ENCODE peak calls at places on chromosome 18, in nine cellular contexts. F is IMR-90, E is cardiac muscle cell, B is OCI-LY7, X is tibial artery, D is adrenal gland, W is endodermal cell, H is ovary, Z is AG04450. O is an unnamed sample.
A peak's percentile ranks its signal among the peaks of the same experiment; 100 is the strongest.

GRCh38 chr18:23114171-23114881 is 21.0 kb upstream of the CABLES1 start:
- DNase-seq in F (peak; percentile 30), E (peak; percentile 50), B (no peak), X (no peak), D (no peak), W (no peak), H (no peak), Z (no peak), O (no peak)

GRCh38 chr18:43606800-43607199 is 329.5 kb upstream of the SYT4 start:
- DNase-seq in F (no peak), E (no peak), B (no peak), X (no peak), D (no peak), W (no peak), H (no peak), Z (no peak), O (no peak)

GRCh38 chr18:76202322-76202721 is 292.7 kb downstream of the ZNF516 start:
- DNase-seq in F (no peak), E (no peak), B (no peak), X (no peak), D (no peak), W (no peak), H (no peak), Z (no peak), O (no peak)

GRCh38 chr18:27226556-27227075 is 41.5 kb upstream of the CHST9 start:
- DNase-seq in F (no peak), E (no peak), B (no peak), X (no peak), D (no peak), W (no peak), H (no peak), Z (no peak), O (no peak)

GRCh38 chr18:35949903-35950627 is 22.4 kb upstream of the RMP24 start:
- DNase-seq in F (peak; percentile 59), E (peak; percentile 87), B (peak; percentile 30), X (peak; percentile 26), D (peak; percentile 62), W (peak; percentile 89), H (peak; percentile 58), Z (peak; percentile 33), O (peak; percentile 45)

GRCh38 chr18:77086656-77087390 is 45.8 kb downstream of the MBP start:
- DNase-seq in F (no peak), E (no peak), B (no peak), X (no peak), D (no peak), W (peak; percentile 72), H (peak; percentile 61), Z (no peak), O (no peak)

GRCh38 chr18:54950221-54950620 is 9.0 kb downstream of the CCDC68 start:
- DNase-seq in F (no peak), E (no peak), B (no peak), X (no peak), D (no peak), W (no peak), H (no peak), Z (no peak), O (no peak)

GRCh38 chr18:44474596-44474995 is 206.1 kb upstream of the SETBP1 start:
- DNase-seq in F (no peak), E (no peak), B (no peak), X (no peak), D (no peak), W (no peak), H (no peak), Z (no peak), O (no peak)

GRCh38 chr18:13232060-13232917 is 13.7 kb downstream of the LDLRAD4 start:
- DNase-seq in F (no peak), E (no peak), B (no peak), X (peak; percentile 57), D (no peak), W (no peak), H (no peak), Z (no peak), O (no peak)

GRCh38 chr18:68735498-68736343 is 20.8 kb upstream of the TMX3 start:
- DNase-seq in F (peak; percentile 74), E (peak; percentile 40), B (peak; percentile 14), X (no peak), D (no peak), W (no peak), H (no peak), Z (peak; percentile 32), O (no peak)

GRCh38 chr18:13540783-13541182 is 185.6 kb downstream of the FAM210A start:
- DNase-seq in F (no peak), E (no peak), B (no peak), X (no peak), D (peak; percentile 19), W (peak; percentile 28), H (no peak), Z (no peak), O (no peak)

GRCh38 chr18:68679531-68679930 is 35.4 kb downstream of the TMX3 start:
- DNase-seq in F (peak; percentile 56), E (no peak), B (no peak), X (no peak), D (no peak), W (no peak), H (no peak), Z (peak; percentile 39), O (no peak)

GRCh38 chr18:11909081-11909410 is 929 bp upstream of the MPPE1 start:
- DNase-seq in F (peak; percentile 12), E (no peak), B (no peak), X (no peak), D (no peak), W (no peak), H (no peak), Z (no peak), O (no peak)

GRCh38 chr18:35672897-35673296 is 91.4 kb downstream of the GALNT1 start:
- DNase-seq in F (peak; percentile 77), E (no peak), B (no peak), X (no peak), D (no peak), W (no peak), H (no peak), Z (peak; percentile 3), O (no peak)

GRCh38 chr18:25927830-25928229 is 162.6 kb downstream of the SS18 start:
- DNase-seq in F (no peak), E (no peak), B (no peak), X (no peak), D (no peak), W (no peak), H (no peak), Z (no peak), O (no peak)

GRCh38 chr18:10094154-10094553 is 180.3 kb downstream of the VAPA start:
- DNase-seq in F (peak; percentile 72), E (no peak), B (no peak), X (no peak), D (no peak), W (no peak), H (no peak), Z (no peak), O (no peak)

GRCh38 chr18:8474661-8475060 is 134.6 kb upstream of the RAB12 start:
- DNase-seq in F (no peak), E (no peak), B (no peak), X (no peak), D (no peak), W (no peak), H (no peak), Z (no peak), O (no peak)

DNA sequence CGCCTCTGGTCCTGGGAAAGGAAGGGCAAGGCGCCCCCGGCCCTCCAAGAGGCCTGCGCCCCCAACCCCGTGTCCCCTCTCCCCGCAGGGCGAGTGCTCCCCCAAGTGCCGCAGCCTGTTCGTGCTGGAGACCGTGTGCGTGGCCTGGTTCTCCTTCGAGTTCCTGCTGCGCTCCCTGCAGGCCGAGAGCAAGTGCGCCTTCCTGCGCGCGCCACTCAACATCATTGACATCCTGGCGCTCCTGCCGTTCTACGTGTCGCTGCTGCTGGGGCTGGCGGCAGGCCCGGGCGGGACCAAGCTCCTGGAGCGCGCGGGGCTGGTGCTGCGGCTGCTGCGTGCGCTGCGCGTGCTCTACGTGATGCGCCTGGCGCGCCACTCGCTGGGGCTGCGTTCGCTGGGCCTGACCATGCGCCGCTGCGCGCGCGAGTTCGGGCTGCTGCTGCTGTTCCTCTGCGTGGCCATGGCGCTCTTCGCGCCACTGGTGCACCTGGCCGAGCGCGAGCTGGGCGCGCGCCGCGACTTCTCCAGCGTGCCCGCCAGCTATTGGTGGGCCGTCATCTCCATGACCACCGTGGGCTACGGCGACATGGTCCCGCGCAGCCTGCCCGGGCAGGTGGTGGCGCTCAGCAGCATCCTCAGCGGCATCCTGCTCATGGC is 52.4 kb downstream of the SLC66A2 start:
- DNase-seq in F (no peak), E (no peak), B (no peak), X (no peak), D (no peak), W (no peak), H (no peak), Z (no peak), O (peak; percentile 9)
- H3K9me3 ChIP-seq in F (peaks cover 41% of the 10 kb centered on the region), E (no peaks in the 10 kb centered on the region), B (no peaks in the 10 kb centered on the region), X (peaks cover 87% of the 10 kb centered on the region), D (peaks cover 20% of the 10 kb centered on the region), W (peaks cover 46% of the 10 kb centered on the region), H (no peaks in the 10 kb centered on the region), Z (peaks cover 73% of the 10 kb centered on the region), O (peaks cover 78% of the 10 kb centered on the region)

DNA sequence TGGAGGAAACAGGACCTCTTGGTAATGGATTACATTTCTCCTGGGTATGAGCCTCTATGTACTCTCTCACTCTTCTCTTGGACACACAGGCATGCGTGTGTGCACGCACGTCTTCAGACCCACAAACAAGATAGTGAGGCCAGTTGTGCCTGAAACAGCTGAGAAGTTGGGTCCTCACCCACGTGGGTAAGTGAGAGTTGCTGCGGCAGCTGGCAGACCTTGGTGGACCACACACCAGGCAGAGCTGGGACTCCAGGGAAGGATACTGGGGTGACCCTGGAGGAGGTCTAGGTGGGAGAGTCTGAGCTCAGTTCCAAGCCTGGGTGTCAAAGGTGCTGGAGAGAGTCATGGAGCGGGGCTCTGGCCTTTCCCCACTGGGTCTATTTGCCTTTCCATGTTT is 194.3 kb downstream of the HAUS1 start:
- DNase-seq in F (no peak), E (no peak), B (no peak), X (no peak), D (no peak), W (peak; percentile 29), H (no peak), Z (no peak), O (no peak)
- TF ChIP-seq CTCF in F (no peak), E (no peak), B (no peak), X (no peak), D (no peak), W (no peak), H (no peak), Z (no peak), O (no peak)

GRCh38 chr18:72843743-72844142 is 24.0 kb downstream of the NETO1 start:
- DNase-seq in F (no peak), E (no peak), B (no peak), X (no peak), D (no peak), W (no peak), H (no peak), Z (no peak), O (no peak)

GRCh38 chr18:72834731-72835130 is 33.1 kb downstream of the NETO1 start:
- DNase-seq in F (no peak), E (no peak), B (no peak), X (no peak), D (no peak), W (no peak), H (no peak), Z (no peak), O (no peak)

GRCh38 chr18:72840109-72840508 is 27.7 kb downstream of the NETO1 start:
- DNase-seq in F (no peak), E (no peak), B (no peak), X (no peak), D (no peak), W (no peak), H (no peak), Z (no peak), O (no peak)
- H3K9me3 ChIP-seq in F (peaks cover 4% of the 10 kb centered on the region), E (no peaks in the 10 kb centered on the region), B (no peaks in the 10 kb centered on the region), X (no peaks in the 10 kb centered on the region), D (no peaks in the 10 kb centered on the region), W (no peaks in the 10 kb centered on the region), H (no peaks in the 10 kb centered on the region), Z (peaks cover 2% of the 10 kb centered on the region), O (no peaks in the 10 kb centered on the region)

GRCh38 chr18:21851327-21851961 is 110.9 kb downstream of the MIB1 start:
- DNase-seq in F (peak; percentile 11), E (no peak), B (peak; percentile 32), X (no peak), D (no peak), W (no peak), H (no peak), Z (no peak), O (no peak)
- TF ChIP-seq CTCF in F (peak; percentile 38), E (peak; percentile 43), B (peak; percentile 77), X (peak; percentile 29), D (peak; percentile 50), W (peak; percentile 68), H (peak; percentile 24), Z (peak; percentile 35), O (no peak)